ENCODE peak calls at places on chromosome 11, in five cellular contexts. Q, F, N, J and I are unnamed samples.
A peak's percentile ranks its signal among the peaks of the same experiment; 100 is the strongest.

GRCh38 chr11:94731921-94732601 is 36.1 kb upstream of the AMOTL1 start:
- DNase-seq in J (peak; percentile 34), N (no peak), F (peak; percentile 24), Q (no peak), I (no peak)

GRCh38 chr11:45658292-45658991 is 7.0 kb downstream of the CHST1 start:
- DNase-seq in Q (no peak), F (peak; percentile 77), N (no peak), J (peak; percentile 51), I (no peak)

GRCh38 chr11:20049231-20049630 is 111.0 kb downstream of the DBX1 start:
- DNase-seq in J (peak; percentile 31), N (no peak), F (no peak), Q (no peak), I (no peak)

GRCh38 chr11:62505112-62505783 is 41.4 kb downstream of the AHNAK start:
- DNase-seq in N (no peak), Q (no peak), F (peak; percentile 35), J (no peak), I (peak; percentile 25)

GRCh38 chr11:60988658-60989057 is 17.2 kb downstream of the CD6 start:
- DNase-seq in J (no peak), F (no peak), Q (no peak), N (no peak), I (no peak)

GRCh38 chr11:28343304-28344233 is 235.4 kb downstream of the METTL15 start:
- DNase-seq in Q (no peak), F (no peak), N (no peak), J (no peak), I (peak; percentile 75)

GRCh38 chr11:14907411-14908213 is 15.6 kb upstream of the CYP2R1 start:
- DNase-seq in N (peak; percentile 77), F (peak; percentile 78), J (peak; percentile 42), Q (peak; percentile 88), I (peak; percentile 88)

GRCh38 chr11:123561046-123561781 is 93.2 kb downstream of the SCN3B start:
- DNase-seq in F (no peak), Q (no peak), J (peak; percentile 61), N (no peak), I (no peak)

GRCh38 chr11:82930229-82930628 is 28.7 kb downstream of the DDIAS start:
- DNase-seq in J (no peak), N (no peak), F (no peak), Q (no peak), I (no peak)

GRCh38 chr11:9754041-9754471 is 90.2 kb downstream of the SWAP70 start:
- DNase-seq in Q (no peak), F (no peak), J (no peak), N (no peak), I (no peak)

GRCh38 chr11:110761994-110762393 is 49.8 kb upstream of the ARHGAP20 start:
- DNase-seq in N (no peak), J (no peak), Q (no peak), F (no peak), I (no peak)

GRCh38 chr11:1341928-1342524 is 32.6 kb upstream of the TOLLIP start:
- DNase-seq in J (no peak), F (no peak), Q (no peak), N (no peak), I (no peak)

GRCh38 chr11:100961633-100962032 is 168.0 kb downstream of the PGR start:
- DNase-seq in J (no peak), N (no peak), F (no peak), Q (no peak), I (no peak)

GRCh38 chr11:69316941-69317340 is 23.0 kb downstream of the MYEOV start:
- DNase-seq in N (no peak), Q (no peak), F (no peak), J (no peak), I (no peak)

GRCh38 chr11:67310246-67311050 is 7.1 kb downstream of the SSH3 start:
- DNase-seq in Q (no peak), J (no peak), F (no peak), N (no peak), I (no peak)

GRCh38 chr11:59463176-59463575 is 6.4 kb downstream of the OR4D6 start:
- DNase-seq in N (no peak), F (no peak), Q (no peak), J (peak; percentile 20), I (no peak)

GRCh38 chr11:29173660-29174062 is 843.2 kb downstream of the KCNA4 start:
- DNase-seq in J (no peak), Q (no peak), N (no peak), F (no peak), I (no peak)

GRCh38 chr11:13337986-13338436 is 60.4 kb downstream of the BMAL1 start:
- DNase-seq in N (no peak), Q (no peak), J (no peak), F (no peak), I (no peak)

GRCh38 chr11:123254357-123254756 is 59.3 kb upstream of the CLMP start:
- DNase-seq in J (no peak), F (no peak), Q (no peak), N (no peak), I (no peak)

GRCh38 chr11:73760066-73760679 is 701 bp downstream of the RAB6A start:
- DNase-seq in Q (peak; percentile 8), J (peak; percentile 58), F (peak; percentile 54), N (no peak), I (peak; percentile 49)